ENCODE peak calls at places on chromosomes 1 and 21, in six cellular contexts. S is GM23248, N is neural progenitor cell, Q is MM.1S, U is OCI-LY7, P is SK-N-SH. B is an unnamed sample.

GRCh38 chr21:17501107-17502006 is 11.5 kb upstream of the CXADR start:
- DNase-seq in P (no peak), S (no peak), Q (no peak), N (no peak), U (no peak), B (no peak)

GRCh38 chr1:20426923-20427322 is 59.1 kb downstream of the CAMK2N1 start:
- DNase-seq in U (no peak), Q (no peak), S (peak), N (no peak), P (no peak), B (no peak)

GRCh38 chr21:33976082-33976979 is 60.7 kb upstream of the ATP5PO start:
- DNase-seq in Q (no peak), P (no peak), N (no peak), U (peak), S (peak), B (peak)

GRCh38 chr21:43667191-43667904 is 8.0 kb downstream of the RRP1B start:
- DNase-seq in Q (no peak), N (no peak), P (no peak), U (no peak), S (peak), B (no peak)

GRCh38 chr1:165633624-165634023 is 2.6 kb downstream of the MGST3 start:
- DNase-seq in N (no peak), Q (no peak), U (peak), S (peak), P (no peak), B (no peak)

GRCh38 chr1:65247419-65248359 is 61.7 kb upstream of the DNAJC6 start:
- DNase-seq in P (peak), U (no peak), Q (no peak), S (peak), N (no peak), B (no peak)

GRCh38 chr1:205350626-205351235 is 6.0 kb downstream of the KLHDC8A start:
- DNase-seq in P (no peak), U (no peak), S (no peak), Q (no peak), N (peak), B (peak)

GRCh38 chr1:241627453-241628329 is 12.5 kb downstream of the CHML start:
- DNase-seq in N (peak), P (no peak), S (peak), Q (peak), U (peak), B (peak)

GRCh38 chr1:15282810-15283474 is 35.9 kb downstream of the FHAD1 start:
- DNase-seq in Q (no peak), P (no peak), U (no peak), S (no peak), N (no peak), B (peak)

GRCh38 chr1:15168479-15168878 is 14.9 kb downstream of the TMEM51 start:
- DNase-seq in U (no peak), N (no peak), P (no peak), S (peak), Q (no peak), B (no peak)

GRCh38 chr1:188958461-188959115 is 1519.1 kb downstream of the BRINP3 start:
- DNase-seq in U (no peak), Q (no peak), N (no peak), P (no peak), S (no peak), B (peak)

GRCh38 chr1:161827786-161828185 is 61.7 kb downstream of the ATF6 start:
- DNase-seq in U (no peak), Q (no peak), P (no peak), S (peak), N (no peak), B (no peak)

GRCh38 chr21:41932576-41933258 is 21.1 kb downstream of the C2CD2 start:
- DNase-seq in N (no peak), S (peak), U (no peak), Q (no peak), P (peak), B (no peak)

GRCh38 chr1:85580046-85580411 is 532 bp upstream of the CCN1 start:
- DNase-seq in N (no peak), Q (no peak), P (peak), S (peak), U (no peak), B (peak)

GRCh38 chr1:27574871-27575831 is 28.8 kb downstream of the AHDC1 start:
- DNase-seq in S (peak), Q (no peak), U (no peak), N (peak), P (peak), B (peak)

GRCh38 chr1:245804696-245805095 is 649.9 kb downstream of the KIF26B start:
- DNase-seq in S (no peak), N (no peak), Q (no peak), P (no peak), U (no peak), B (no peak)

GRCh38 chr1:245800901-245801605 is 646.3 kb downstream of the KIF26B start:
- DNase-seq in N (no peak), Q (no peak), U (no peak), S (no peak), P (no peak), B (no peak)

GRCh38 chr1:245803666-245804037 is 648.9 kb downstream of the KIF26B start:
- DNase-seq in P (no peak), Q (no peak), U (no peak), S (no peak), N (no peak), B (no peak)

GRCh38 chr1:245805503-245805902 is 650.7 kb downstream of the KIF26B start:
- DNase-seq in Q (no peak), S (no peak), P (no peak), N (no peak), U (no peak), B (no peak)

DNA sequence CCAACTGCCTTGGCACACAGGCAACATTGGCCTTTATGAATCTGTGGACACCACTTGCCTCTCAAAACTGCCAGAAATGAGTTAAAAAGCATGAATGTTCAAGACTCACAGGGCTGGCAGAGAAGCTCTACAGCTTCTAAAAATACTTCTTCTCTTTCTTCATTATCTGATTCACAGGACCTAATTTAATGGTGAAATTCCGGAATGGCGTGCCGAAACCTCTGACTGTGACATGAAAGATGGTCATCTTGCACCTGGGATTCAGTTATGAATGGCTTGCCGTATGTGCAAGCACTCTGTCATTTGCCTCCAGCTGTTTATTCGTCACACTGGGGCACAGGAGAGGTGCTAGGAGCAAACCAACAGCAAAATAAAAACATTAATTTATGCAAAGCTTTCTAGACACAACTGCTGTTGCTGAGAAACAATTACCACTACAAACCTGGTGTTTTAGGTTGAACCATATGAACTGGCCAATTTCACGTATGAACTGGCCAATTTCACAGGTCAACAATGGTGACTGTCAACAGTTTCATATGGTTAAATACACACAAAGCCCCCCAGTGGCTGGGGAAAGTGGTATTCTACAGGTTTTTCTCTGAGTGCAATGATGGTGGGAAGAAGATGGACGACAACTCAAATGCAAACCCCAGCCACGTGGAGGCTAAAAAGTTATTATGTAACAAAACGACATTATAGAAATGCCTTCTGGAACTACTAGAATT is 648.3 kb downstream of the KIF26B start:
- DNase-seq in P (no peak), Q (no peak), U (peak), S (peak), N (no peak), B (no peak)
- TF ChIP-seq EZH2phosphoT487 in P (no peak), Q (no peak), U (no peak), S (no peak), N (no peak), B (no peak)

GRCh38 chr21:45290948-45291612 is 3.4 kb upstream of the POFUT2 start:
- DNase-seq in S (peak), Q (no peak), P (peak), N (no peak), U (no peak), B (no peak)
- TF ChIP-seq EZH2phosphoT487 in S (no peak), Q (no peak), P (no peak), N (no peak), U (no peak), B (no peak)

GRCh38 chr1:163771637-163772036 is 449.9 kb downstream of the NUF2 start:
- DNase-seq in Q (no peak), P (no peak), U (no peak), N (no peak), S (no peak), B (no peak)
- TF ChIP-seq EZH2phosphoT487 in Q (no peak), P (no peak), U (no peak), N (no peak), S (no peak), B (no peak)

GRCh38 chr1:3880429-3881190 is 19.5 kb downstream of the C1orf174 start:
- DNase-seq in N (no peak), U (no peak), S (no peak), P (no peak), Q (no peak), B (no peak)

GRCh38 chr1:3879787-3880428 is 20.2 kb downstream of the C1orf174 start:
- DNase-seq in S (no peak), Q (no peak), U (no peak), N (no peak), P (no peak), B (no peak)

GRCh38 chr1:3881191-3881475 is 18.9 kb downstream of the C1orf174 start:
- DNase-seq in N (no peak), U (peak), S (no peak), P (no peak), Q (no peak), B (no peak)

GRCh38 chr1:3876716-3877115 is 19.4 kb downstream of the DFFB start:
- DNase-seq in P (no peak), U (no peak), N (no peak), Q (no peak), S (no peak), B (no peak)

DNA sequence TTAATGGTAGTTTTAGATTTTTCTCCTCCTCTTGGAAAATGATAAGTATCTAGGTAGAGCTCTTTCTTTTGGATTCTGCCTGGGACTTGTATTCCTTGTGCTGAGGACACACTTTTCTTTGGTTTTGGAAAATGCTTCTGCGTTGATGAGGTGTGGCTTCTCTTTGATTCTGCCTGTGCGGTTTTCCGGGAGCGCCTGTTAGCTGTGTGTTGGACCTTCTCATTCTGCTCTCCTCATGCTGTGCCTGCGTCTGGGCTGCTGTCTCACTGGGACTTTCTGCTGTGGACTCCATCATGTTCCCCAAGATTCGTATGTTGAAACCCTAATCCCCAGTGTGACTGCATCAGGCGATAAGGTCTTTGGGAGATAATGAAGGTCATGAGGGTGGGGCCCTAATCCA is 21.0 kb downstream of the C1orf174 start:
- DNase-seq in P (no peak), Q (no peak), N (no peak), U (no peak), S (no peak), B (no peak)
- TF ChIP-seq EZH2phosphoT487 in P (no peak), Q (no peak), N (no peak), U (no peak), S (no peak), B (no peak)

DNA sequence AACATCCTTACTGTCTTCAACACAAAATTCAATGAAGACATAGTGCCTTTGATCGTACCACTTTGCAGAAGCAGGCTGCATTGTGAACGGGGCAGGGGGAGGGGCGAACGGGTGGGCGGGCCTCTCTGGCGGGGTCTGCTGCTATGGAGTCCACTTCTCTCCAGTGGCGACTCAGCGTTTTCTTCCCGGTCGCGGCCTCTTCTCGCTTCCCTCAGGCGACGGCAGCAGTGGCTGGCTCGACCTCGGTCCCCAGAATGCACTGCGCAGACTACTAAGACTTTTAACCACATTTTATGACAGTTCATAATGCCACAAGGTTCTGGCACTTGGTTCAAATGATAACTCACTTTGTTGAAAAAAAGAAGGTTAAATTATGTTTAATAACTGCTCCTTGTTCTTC is 21.2 kb downstream of the GBP2 start:
- DNase-seq in S (no peak), Q (no peak), P (no peak), N (no peak), U (no peak), B (peak)
- TF ChIP-seq EZH2phosphoT487 in S (no peak), Q (no peak), P (no peak), N (no peak), U (no peak), B (no peak)